ENCODE peak calls at places on chromosomes 12 and 14, in seven cellular contexts. R is ovary; P is ascending aorta; D is right lobe of liver; E is heart left ventricle; Z is left lung; S is CD4-positive, alpha-beta memory T cell. T is an unnamed sample. For H3K36me3, the result is how much of the 10 kb centered on the place peaks cover.

GRCh38 chr12:10600988-10601387 is 12.4 kb downstream of the MAGOHB start:
- DNase-seq in R (no peak), P (no peak), D (no peak), E (no peak), Z (no peak), S (no peak), T (no peak)

GRCh38 chr14:24313912-24314311 is 2.6 kb downstream of the LTB4R start:
- DNase-seq in R (no peak), P (no peak), D (no peak), E (no peak), Z (peak), S (no peak), T (no peak)

GRCh38 chr12:5262450-5262849 is 169.5 kb upstream of the NTF3 start:
- DNase-seq in R (no peak), P (no peak), D (no peak), E (no peak), Z (no peak), S (no peak), T (no peak)

GRCh38 chr12:91381309-91381804 is 198.7 kb upstream of the DCN start:
- DNase-seq in R (peak), P (no peak), D (no peak), E (peak), Z (no peak), S (no peak), T (peak)

GRCh38 chr12:98870521-98870920 is 225.4 kb downstream of the APAF1 start:
- DNase-seq in R (no peak), P (no peak), D (no peak), E (no peak), Z (no peak), S (no peak), T (no peak)

GRCh38 chr12:131357920-131358319 is 353.0 kb upstream of the SFSWAP start:
- DNase-seq in R (no peak), P (no peak), D (no peak), E (no peak), Z (no peak), S (no peak), T (no peak)

GRCh38 chr12:115398311-115398781 is 714.4 kb upstream of the TBX3 start:
- DNase-seq in R (no peak), P (no peak), D (peak), E (no peak), Z (no peak), S (no peak), T (no peak)

GRCh38 chr12:32419520-32419960 is 20.2 kb downstream of the FGD4 start:
- DNase-seq in R (no peak), P (no peak), D (no peak), E (no peak), Z (no peak), S (no peak), T (no peak)

GRCh38 chr12:95848575-95849388 is 10.0 kb upstream of the SNRPF start:
- DNase-seq in R (no peak), P (no peak), D (no peak), E (no peak), Z (no peak), S (no peak), T (no peak)

GRCh38 chr14:80930836-80931389 is 10.6 kb downstream of the CEP128 start:
- DNase-seq in R (no peak), P (no peak), D (no peak), E (no peak), Z (no peak), S (peak), T (no peak)

GRCh38 chr14:60114881-60115280 is 23.2 kb downstream of the PCNX4 start:
- DNase-seq in R (no peak), P (no peak), D (no peak), E (no peak), Z (no peak), S (no peak), T (no peak)

GRCh38 chr12:56104815-56105476 is 587 bp downstream of the PA2G4 start:
- DNase-seq in R (no peak), P (no peak), D (peak), E (no peak), Z (peak), S (no peak), T (peak)

GRCh38 chr12:84506317-84506716 is 406.3 kb downstream of the SLC6A15 start:
- DNase-seq in R (no peak), P (no peak), D (no peak), E (no peak), Z (no peak), S (no peak), T (no peak)

GRCh38 chr12:78249578-78249977 is 418.9 kb downstream of the NAV3 start:
- DNase-seq in R (no peak), P (no peak), D (no peak), E (no peak), Z (no peak), S (no peak), T (no peak)

GRCh38 chr12:12070149-12070548 is 590 bp upstream of the BCL2L14 start:
- DNase-seq in R (no peak), P (no peak), D (no peak), E (no peak), Z (no peak), S (no peak), T (no peak)

GRCh38 chr12:116376354-116377193 is 99.1 kb upstream of the MED13L start:
- DNase-seq in R (no peak), P (no peak), D (peak), E (no peak), Z (no peak), S (no peak), T (no peak)

GRCh38 chr12:124455336-124455735 is 112.1 kb downstream of the NCOR2 start:
- DNase-seq in R (no peak), P (no peak), D (no peak), E (no peak), Z (peak), S (no peak), T (peak)

DNA sequence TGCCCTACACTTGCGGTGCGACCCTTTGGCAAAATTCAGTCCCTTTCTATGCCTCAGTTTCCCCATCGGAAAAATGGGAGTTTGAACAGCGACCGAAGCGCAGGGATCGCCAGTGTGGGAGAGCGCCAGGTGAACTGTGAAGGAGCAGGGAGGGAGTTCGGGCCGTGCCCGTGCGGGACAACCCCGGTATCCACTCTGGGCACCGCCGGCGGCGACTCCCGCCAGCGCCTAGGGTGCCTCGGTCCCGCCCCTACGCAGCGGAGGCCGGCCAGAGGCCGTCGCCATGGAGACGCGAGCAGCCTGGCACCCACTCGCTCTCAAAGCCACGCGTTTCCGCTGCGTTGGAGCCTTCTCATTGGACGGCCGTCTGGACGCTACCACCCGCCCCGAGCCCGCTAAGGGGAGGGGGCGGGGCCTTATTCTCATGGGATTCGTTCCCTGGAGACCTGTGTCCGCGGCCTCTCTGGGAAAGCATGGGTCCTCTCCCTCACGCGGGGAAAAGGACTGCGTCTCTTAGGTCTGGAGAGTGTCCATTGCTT is 729 bp upstream of the MLEC start:
- DNase-seq in R (peak), P (peak), D (peak), E (peak), Z (peak), S (peak), T (peak)
- H3K4me3 ChIP-seq in R (peak), P (peak), D (peak), E (peak), Z (peak), S (peak), T (peak)

DNA sequence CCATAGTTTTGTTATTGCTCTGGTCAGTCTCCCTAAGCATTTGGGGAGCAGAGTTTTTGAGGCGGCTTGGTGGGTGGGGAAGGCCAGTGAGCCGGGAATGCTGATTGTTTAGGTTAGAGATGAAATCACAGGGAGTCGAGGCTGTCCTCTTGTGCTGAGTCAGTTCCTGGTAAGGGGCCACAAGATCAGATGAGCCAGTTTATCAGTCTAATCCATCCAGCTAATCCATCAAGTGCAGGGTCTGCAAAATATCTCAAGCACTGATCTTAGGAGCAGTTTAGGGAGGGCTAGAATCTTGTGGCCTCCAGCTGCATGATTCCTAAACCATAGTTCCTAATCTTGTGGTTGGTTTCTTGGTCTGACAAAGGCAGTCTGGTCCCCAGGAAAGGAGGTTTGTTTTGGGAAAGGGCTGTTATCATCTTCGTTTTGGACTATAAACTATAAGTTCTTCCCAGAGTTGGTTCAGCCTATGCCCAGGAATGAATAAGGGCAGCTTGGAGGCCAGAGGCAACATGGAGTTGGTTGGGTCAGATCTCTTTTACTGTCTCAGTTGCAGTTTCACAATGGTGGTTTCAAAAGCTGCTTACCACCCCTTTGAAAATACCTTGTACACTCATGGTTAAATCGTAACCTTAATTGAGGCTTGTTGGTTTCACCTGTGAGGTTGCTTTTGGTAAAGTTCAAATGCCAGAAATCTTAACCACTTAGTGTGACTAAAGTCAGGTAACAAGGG is 33.6 kb upstream of the HIGD1C start:
- DNase-seq in R (no peak), P (no peak), D (no peak), E (no peak), Z (no peak), S (no peak), T (no peak)
- H3K27ac ChIP-seq in R (no peak), P (no peak), D (no peak), E (no peak), Z (no peak), S (no peak), T (no peak)

GRCh38 chr14:101813171-101813759 is 51.8 kb downstream of the PPP2R5C start:
- DNase-seq in R (no peak), P (no peak), D (no peak), E (peak), Z (no peak), S (no peak), T (no peak)

GRCh38 chr14:101814869-101815268 is 53.4 kb downstream of the PPP2R5C start:
- DNase-seq in R (no peak), P (no peak), D (no peak), E (no peak), Z (no peak), S (peak), T (no peak)

GRCh38 chr14:101813833-101814232 is 52.3 kb downstream of the PPP2R5C start:
- DNase-seq in R (no peak), P (no peak), D (no peak), E (no peak), Z (no peak), S (no peak), T (no peak)

GRCh38 chr14:101817511-101818001 is 56.0 kb downstream of the PPP2R5C start:
- DNase-seq in R (no peak), P (no peak), D (no peak), E (no peak), Z (no peak), S (peak), T (no peak)

DNA sequence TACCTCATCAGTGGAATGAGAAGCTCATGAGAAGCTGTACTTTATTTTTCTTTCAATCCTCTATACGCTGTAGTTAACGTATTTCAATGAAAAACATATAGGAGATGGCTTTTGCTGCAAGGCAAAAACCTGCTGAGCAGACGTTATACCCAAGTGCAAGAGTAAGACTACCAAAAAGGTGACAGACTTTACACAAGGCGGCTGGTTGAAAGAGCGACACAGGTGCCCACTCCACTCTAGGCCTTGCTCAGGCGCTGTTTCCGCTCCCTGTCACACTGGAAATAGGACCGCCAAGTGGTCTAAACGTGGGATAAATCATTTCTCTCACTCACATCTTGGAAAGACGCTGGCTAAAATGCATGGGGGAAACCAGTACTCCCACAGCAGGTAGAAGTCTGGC is 54.5 kb downstream of the PPP2R5C start:
- DNase-seq in R (no peak), P (no peak), D (no peak), E (no peak), Z (no peak), S (peak), T (no peak)
- H3K36me3 ChIP-seq in R (under half), P (under half), D (under half), E (under half), Z (under half), S (under half), T (under half)

DNA sequence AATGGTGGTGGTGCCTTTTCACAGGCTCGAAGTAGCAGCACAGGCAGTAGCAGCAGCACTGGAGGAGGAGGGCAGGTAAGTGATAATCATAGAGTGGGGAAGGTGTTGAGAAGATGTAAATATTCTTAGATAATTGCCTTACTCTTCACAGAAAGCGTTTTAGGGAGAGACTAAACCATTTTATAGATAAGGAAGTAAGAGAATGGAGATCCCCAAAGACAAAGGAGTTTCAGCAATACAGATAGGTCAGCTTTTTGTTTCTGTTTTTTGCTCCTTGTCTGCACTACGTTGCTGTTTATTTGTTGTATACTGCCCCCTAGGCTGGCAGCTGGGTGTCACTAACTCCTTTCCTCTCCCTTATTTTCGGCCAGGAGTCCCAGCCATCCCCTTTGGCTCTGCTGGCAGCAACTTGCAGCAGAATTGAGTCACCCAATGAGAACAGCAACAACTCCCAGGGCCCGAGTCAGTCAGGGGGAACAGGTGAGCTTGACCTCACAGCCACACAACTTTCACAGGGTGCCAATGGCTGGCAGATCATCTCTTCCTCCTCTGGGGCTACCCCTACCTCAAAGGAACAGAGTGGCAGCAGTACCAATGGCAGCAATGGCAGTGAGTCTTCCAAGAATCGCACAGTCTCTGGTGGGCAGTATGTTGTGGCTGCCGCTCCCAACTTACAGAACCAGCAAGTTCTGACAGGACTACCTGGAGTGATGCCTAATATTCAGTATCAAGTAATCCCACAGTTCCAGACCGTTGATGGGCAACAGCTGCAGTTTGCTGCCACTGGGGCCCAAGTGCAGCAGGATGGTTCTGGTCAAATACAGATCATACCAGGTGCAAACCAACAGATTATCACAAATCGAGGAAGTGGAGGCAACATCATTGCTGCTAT is 2.0 kb downstream of the SP1 start:
- DNase-seq in R (peak), P (no peak), D (peak), E (peak), Z (no peak), S (peak), T (peak)
- H3K4me3 ChIP-seq in R (peak), P (peak), D (peak), E (peak), Z (no peak), S (no peak), T (no peak)

GRCh38 chr14:55101698-55102097 is 27.4 kb upstream of the LGALS3 start:
- DNase-seq in R (no peak), P (no peak), D (no peak), E (no peak), Z (no peak), S (no peak), T (no peak)
- H3K27ac ChIP-seq in R (peak), P (peak), D (peak), E (peak), Z (peak), S (peak), T (peak)

GRCh38 chr14:52735921-52736489 is 6.0 kb downstream of the STYX start:
- DNase-seq in R (no peak), P (no peak), D (no peak), E (no peak), Z (no peak), S (no peak), T (no peak)
- H3K36me3 ChIP-seq in R (under half), P (under half), D (under half), E (under half), Z (under half), S (under half), T (under half)

GRCh38 chr14:104993808-104994591 is 8.4 kb downstream of the CLBA1 start:
- DNase-seq in R (no peak), P (no peak), D (no peak), E (no peak), Z (no peak), S (no peak), T (no peak)
- H3K4me3 ChIP-seq in R (no peak), P (no peak), D (no peak), E (no peak), Z (no peak), S (no peak), T (no peak)

DNA sequence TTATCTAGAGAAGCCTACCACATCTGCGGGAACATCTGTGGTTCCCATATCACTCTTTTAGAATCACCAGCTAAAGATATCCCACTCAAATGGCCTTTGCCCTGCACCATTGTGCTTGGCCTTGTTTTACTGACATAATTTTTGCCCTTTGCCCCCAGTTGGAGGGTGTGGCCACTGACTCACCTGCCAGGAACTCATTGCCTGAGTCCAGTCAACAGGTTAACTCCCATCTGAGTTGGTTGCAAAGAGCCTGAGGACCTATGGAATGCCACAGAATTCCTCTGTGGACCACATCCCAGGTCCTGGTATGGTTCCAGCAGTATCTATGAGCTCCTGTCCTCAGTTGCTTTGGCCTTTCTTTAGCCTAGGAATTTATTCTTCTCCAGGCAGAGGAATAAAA is 55.7 kb upstream of the PTGR2 start:
- DNase-seq in R (no peak), P (no peak), D (peak), E (no peak), Z (no peak), S (no peak), T (no peak)
- H3K27ac ChIP-seq in R (no peak), P (no peak), D (peak), E (no peak), Z (no peak), S (no peak), T (no peak)

DNA sequence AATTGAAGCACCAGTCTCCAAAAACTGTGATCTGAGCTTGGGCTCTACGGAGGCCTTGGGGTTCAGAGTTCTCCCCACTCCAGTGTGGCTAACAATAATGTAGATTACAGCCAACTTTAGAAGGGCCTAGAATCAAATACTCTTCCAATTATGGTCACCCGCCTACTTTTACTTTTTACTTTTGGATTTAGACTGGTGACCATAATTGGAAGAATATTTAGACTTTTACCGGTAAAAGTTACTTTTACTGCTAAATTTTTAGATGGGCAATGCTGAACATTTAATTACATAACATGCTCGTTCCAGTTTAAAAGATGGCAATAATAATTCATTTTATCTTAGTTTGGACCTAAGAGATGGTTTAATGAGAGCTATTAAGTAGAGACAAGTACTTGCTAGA is 39.2 kb downstream of the PPTC7 start:
- DNase-seq in R (no peak), P (no peak), D (no peak), E (no peak), Z (no peak), S (no peak), T (no peak)
- H3K36me3 ChIP-seq in R (under half), P (under half), D (under half), E (under half), Z (under half), S (under half), T (under half)

T was measured in pancreas.